ENCODE peak calls at places on chromosomes 16 and 17, in eight cellular contexts. J, F, Q, H, E, C, D and W are unnamed samples. For H3K9me3, the result is how much of the 10 kb centered on the place peaks cover.

GRCh38 chr16:67548265-67549126 is 13.8 kb upstream of the CTCF start:
- DNase-seq in Q (no peak), D (no peak), E (no peak), F (no peak), C (no peak), J (no peak), H (no peak), W (no peak)

GRCh38 chr17:39538875-39539274 is 68.8 kb downstream of the NEUROD2 start:
- DNase-seq in E (no peak), F (no peak), J (no peak), C (no peak), H (no peak), Q (no peak), D (no peak), W (no peak)

GRCh38 chr16:370980-371728 is 816 bp upstream of the MRPL28 start:
- DNase-seq in E (no peak), J (no peak), C (no peak), F (no peak), H (no peak), Q (no peak), D (no peak), W (no peak)

GRCh38 chr16:17387226-17387625 is 83.5 kb downstream of the XYLT1 start:
- DNase-seq in E (no peak), H (no peak), J (no peak), Q (no peak), C (no peak), D (no peak), F (no peak), W (no peak)

GRCh38 chr17:44221072-44221861 is 1.8 kb upstream of the UBTF start:
- DNase-seq in E (peak), J (peak), D (peak), C (no peak), Q (peak), F (peak), H (peak), W (peak)

GRCh38 chr17:79126139-79126538 is 51.5 kb downstream of the ENGASE start:
- DNase-seq in J (no peak), H (no peak), F (no peak), Q (no peak), C (no peak), E (no peak), D (no peak), W (no peak)

GRCh38 chr17:82465023-82465603 is 6.6 kb downstream of the NARF start:
- DNase-seq in J (no peak), D (no peak), Q (no peak), C (no peak), F (no peak), E (no peak), H (no peak), W (no peak)

GRCh38 chr17:75571197-75571884 is 16.3 kb upstream of the MYO15B start:
- DNase-seq in H (no peak), D (peak), E (no peak), Q (no peak), F (peak), C (no peak), J (no peak), W (no peak)

GRCh38 chr17:71948703-71949422 is 172.0 kb upstream of the SOX9 start:
- DNase-seq in C (no peak), Q (no peak), D (no peak), F (no peak), H (no peak), E (no peak), J (no peak), W (no peak)

GRCh38 chr16:30064746-30065111 is 831 bp upstream of the ALDOA start:
- DNase-seq in H (no peak), Q (no peak), D (no peak), F (no peak), C (no peak), E (no peak), J (no peak), W (no peak)

GRCh38 chr17:60422162-60422665 is at the start of gene CHCT1:
- DNase-seq in Q (no peak), F (no peak), D (no peak), J (peak), E (no peak), C (no peak), H (no peak), W (no peak)

GRCh38 chr17:6640536-6641373 is at the start of the genes KIAA0753 and TXNDC17:
- DNase-seq in F (peak), H (peak), D (peak), E (peak), Q (peak), C (peak), J (peak), W (peak)

GRCh38 chr16:67158637-67159600 is 790 bp downstream of the TRADD start:
- DNase-seq in J (no peak), H (peak), F (no peak), D (peak), C (no peak), E (peak), Q (peak), W (peak)

GRCh38 chr16:23323224-23324030 is 21.3 kb downstream of the SCNN1B start:
- DNase-seq in E (no peak), C (no peak), D (no peak), Q (no peak), F (no peak), H (no peak), J (no peak), W (no peak)

GRCh38 chr16:20939599-20939998 is 39.0 kb downstream of the LYRM1 start:
- DNase-seq in D (no peak), E (no peak), H (no peak), Q (no peak), J (no peak), F (no peak), C (no peak), W (no peak)

GRCh38 chr16:27795992-27796614 is 246.2 kb downstream of the KATNIP start:
- DNase-seq in E (no peak), J (peak), Q (peak), C (peak), F (peak), D (peak), H (peak), W (no peak)

GRCh38 chr17:68288375-68288774 is 2.6 kb downstream of the SLC16A6 start:
- DNase-seq in J (no peak), D (no peak), E (no peak), Q (no peak), H (no peak), F (no peak), C (no peak), W (no peak)

GRCh38 chr16:47732806-47733150 is 271.6 kb downstream of the PHKB start:
- DNase-seq in C (no peak), E (no peak), D (no peak), H (peak), Q (no peak), F (no peak), J (no peak), W (no peak)

GRCh38 chr17:45302649-45303173 is 14.1 kb downstream of the MAP3K14 start:
- DNase-seq in E (no peak), D (no peak), H (no peak), Q (peak), J (no peak), F (no peak), C (no peak), W (no peak)

GRCh38 chr16:22983614-22984013 is 165.6 kb downstream of the USP31 start:
- DNase-seq in J (no peak), F (no peak), Q (no peak), E (no peak), H (no peak), D (no peak), C (no peak), W (no peak)

GRCh38 chr16:58462997-58463891 is 36.7 kb upstream of the NDRG4 start:
- DNase-seq in J (peak), C (no peak), Q (peak), H (no peak), E (no peak), D (no peak), F (no peak), W (no peak)

GRCh38 chr17:18038861-18039534 is at the start of the genes ATPAF2 and GID4:
- DNase-seq in D (peak), E (peak), H (peak), F (peak), Q (peak), J (peak), C (peak), W (peak)

GRCh38 chr17:29722411-29723198 is 99.9 kb upstream of the CORO6 start:
- DNase-seq in C (no peak), H (no peak), F (peak), D (peak), J (no peak), Q (peak), E (peak), W (no peak)

DNA sequence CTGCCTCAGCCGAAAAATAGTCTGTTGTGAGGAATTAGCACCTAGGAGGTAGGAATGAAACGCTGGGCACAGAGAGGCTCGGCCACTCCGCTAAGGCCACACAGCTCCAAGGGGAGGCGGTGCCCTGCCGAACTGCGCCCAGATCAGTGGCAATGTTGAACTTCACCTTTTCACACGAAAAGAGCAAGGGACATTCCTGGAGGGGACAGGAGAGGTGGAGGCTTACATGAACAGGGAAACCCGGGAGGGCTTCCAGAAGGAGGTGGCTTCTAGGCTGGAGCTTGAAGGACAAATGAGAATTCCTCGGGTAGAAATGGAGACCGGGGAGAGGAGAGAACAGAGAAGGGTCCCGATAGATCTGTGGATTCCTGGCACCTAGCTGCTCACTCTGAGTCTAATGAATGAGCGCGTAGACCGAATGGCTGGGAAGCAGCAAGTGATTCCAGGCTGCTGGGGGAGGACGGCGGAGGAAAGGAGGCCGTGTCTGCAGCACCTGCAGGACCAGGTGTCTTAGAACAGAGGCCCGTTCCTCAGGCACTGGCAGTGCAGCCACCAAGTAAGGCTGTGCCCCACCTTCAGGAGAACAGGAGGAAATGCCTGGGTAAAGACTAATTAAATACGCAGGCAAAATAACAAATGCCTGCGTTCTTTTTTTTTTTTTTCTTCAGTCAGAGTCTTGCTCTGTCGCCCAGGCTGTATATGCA is 723 bp upstream of the SLC38A10 start:
- DNase-seq in D (peak), E (peak), H (peak), C (peak), F (peak), Q (no peak), J (no peak), W (peak)
- H3K9me3 ChIP-seq in D (under half), E (under half), H (under half), C (under half), F (under half), Q (under half), J (under half), W (under half)

DNA sequence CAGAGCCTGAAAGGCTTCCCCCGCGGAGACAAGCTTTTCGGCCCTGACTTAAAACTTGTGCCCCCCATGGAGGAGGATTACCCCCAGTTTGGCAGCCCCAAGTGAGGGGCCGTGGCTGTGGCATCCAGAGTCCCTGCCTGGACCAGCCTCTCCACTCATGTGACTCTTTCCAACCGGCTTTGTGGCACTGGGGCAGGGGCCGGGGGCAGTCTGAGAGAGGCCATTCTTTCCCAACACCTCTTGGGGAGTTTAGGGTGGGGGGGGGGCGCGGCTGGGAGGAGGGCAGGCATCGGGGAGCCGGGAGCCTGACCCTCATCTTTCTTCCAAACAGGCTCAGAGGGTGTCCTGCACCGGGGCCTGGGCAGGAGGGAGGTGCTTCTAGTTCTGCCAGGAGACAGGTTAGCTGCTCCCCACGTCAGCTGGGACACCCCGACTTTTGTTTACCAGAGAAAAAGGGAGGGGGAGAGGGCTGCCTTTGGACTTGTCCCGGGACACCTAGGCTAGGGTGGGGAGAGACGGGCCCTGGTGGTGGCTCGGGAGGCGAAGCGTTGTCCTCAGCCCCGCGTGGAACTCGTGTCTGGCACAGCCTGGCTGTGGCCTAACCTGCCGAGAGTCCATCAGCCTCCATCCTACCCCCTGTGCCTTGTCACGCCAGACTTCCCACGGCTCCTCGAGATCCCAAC is 7.3 kb upstream of the SERPINF1 start:
- DNase-seq in C (no peak), E (no peak), H (no peak), D (no peak), F (no peak), J (no peak), Q (no peak), W (no peak)
- H3K9me3 ChIP-seq in C (under half), E (under half), H (under half), D (under half), F (under half), J (under half), Q (under half), W (under half)

GRCh38 chr16:12340151-12340733 is 363.7 kb downstream of the SNX29 start:
- DNase-seq in D (peak), Q (no peak), C (no peak), E (no peak), F (peak), H (peak), J (no peak), W (no peak)
- H3K9me3 ChIP-seq in D (under half), Q (under half), C (under half), E (under half), F (under half), H (under half), J (under half), W (under half)

GRCh38 chr16:35730251-35730650 is 2270.8 kb downstream of the TP53TG3F start:
- DNase-seq in E (no peak), C (no peak), Q (no peak), D (no peak), F (no peak), H (no peak), J (no peak), W (no peak)
- H3K9me3 ChIP-seq in E (under half), C (under half), Q (under half), D (under half), F (under half), H (under half), J (under half), W (under half)

GRCh38 chr17:8019161-8019560 is 16.7 kb downstream of the GUCY2D start:
- DNase-seq in H (no peak), E (no peak), C (no peak), F (no peak), D (no peak), Q (no peak), J (no peak), W (no peak)

GRCh38 chr17:8020776-8021564 is 17.9 kb upstream of the ALOX15B start:
- DNase-seq in E (no peak), C (no peak), H (no peak), J (no peak), D (no peak), F (no peak), Q (no peak), W (no peak)

GRCh38 chr17:8019665-8020064 is 17.2 kb downstream of the GUCY2D start:
- DNase-seq in Q (no peak), E (no peak), F (no peak), H (no peak), J (no peak), C (no peak), D (no peak), W (no peak)

GRCh38 chr17:8021565-8022357 is 17.1 kb upstream of the ALOX15B start:
- DNase-seq in Q (no peak), J (no peak), C (no peak), H (no peak), D (no peak), F (no peak), E (no peak), W (no peak)

GRCh38 chr17:8020251-8020650 is 17.8 kb downstream of the GUCY2D start:
- DNase-seq in E (no peak), F (no peak), J (no peak), Q (no peak), C (no peak), D (no peak), H (no peak), W (no peak)
- H3K9me3 ChIP-seq in E (under half), F (under half), J (under half), Q (under half), C (under half), D (under half), H (under half), W (under half)

GRCh38 chr16:35195173-35195863 is 1735.9 kb downstream of the TP53TG3F start:
- DNase-seq in D (no peak), E (no peak), Q (no peak), C (no peak), F (no peak), H (no peak), J (no peak), W (no peak)

GRCh38 chr16:35195864-35196216 is 1736.4 kb downstream of the TP53TG3F start:
- DNase-seq in F (no peak), J (no peak), E (no peak), Q (no peak), C (no peak), H (no peak), D (no peak), W (no peak)

GRCh38 chr16:35198223-35199199 is 1739.1 kb downstream of the TP53TG3F start:
- DNase-seq in H (no peak), F (no peak), C (no peak), D (no peak), E (no peak), J (no peak), Q (no peak), W (no peak)

GRCh38 chr16:35196313-35196712 is 1736.9 kb downstream of the TP53TG3F start:
- DNase-seq in J (no peak), E (no peak), F (no peak), Q (no peak), D (no peak), H (no peak), C (no peak), W (no peak)

GRCh38 chr16:35197656-35198055 is 1738.2 kb downstream of the TP53TG3F start:
- DNase-seq in H (no peak), C (no peak), D (no peak), E (no peak), Q (no peak), F (peak), J (no peak), W (no peak)
- H3K9me3 ChIP-seq in H (under half), C (under half), D (under half), E (under half), Q (under half), F (under half), J (under half), W (under half)

GRCh38 chr16:75042423-75043174 is 43.8 kb downstream of the ZNRF1 start:
- DNase-seq in H (no peak), C (no peak), F (no peak), D (no peak), E (no peak), J (no peak), Q (no peak), W (no peak)

GRCh38 chr16:75043175-75043937 is 44.5 kb downstream of the ZNRF1 start:
- DNase-seq in Q (no peak), H (no peak), E (no peak), D (no peak), J (no peak), C (no peak), F (no peak), W (no peak)

GRCh38 chr16:75039941-75040340 is 41.1 kb downstream of the ZNRF1 start:
- DNase-seq in D (no peak), J (no peak), H (no peak), C (no peak), E (no peak), Q (no peak), F (no peak), W (no peak)

GRCh38 chr16:75035410-75035968 is 36.7 kb downstream of the ZNRF1 start:
- DNase-seq in E (no peak), J (no peak), Q (no peak), H (no peak), D (no peak), F (peak), C (no peak), W (no peak)

GRCh38 chr16:75038036-75038959 is 39.5 kb downstream of the ZNRF1 start:
- DNase-seq in H (no peak), J (no peak), C (no peak), F (no peak), D (no peak), Q (no peak), E (no peak), W (no peak)
- H3K9me3 ChIP-seq in H (under half), J (under half), C (under half), F (under half), D (under half), Q (under half), E (under half), W (under half)